ENCODE peak calls at places on chromosomes 13 and 19, in eight cellular contexts. A is activated CD8-positive, alpha-beta T cell treated with anti-CD3 and anti-CD28 coated beads for 36 hours; R is MCF 10A; J is MM.1S; N is progenitor cell of endocrine pancreas; X is stomach; I is GM13977; F is CD4-positive, alpha-beta T cell. B is an unnamed sample.

GRCh38 chr13:44899967-44900366 is 89.3 kb downstream of the NUFIP1 start:
- DNase-seq in A (no peak), R (peak; percentile 36), J (no peak), N (no peak), X (no peak), I (no peak), F (no peak), B (no peak)

GRCh38 chr19:37975596-37976515 is 68.8 kb downstream of the SIPA1L3 start:
- DNase-seq in A (no peak), R (no peak), J (no peak), N (no peak), X (no peak), I (no peak), F (no peak), B (no peak)

GRCh38 chr13:21675095-21676007 is 4.5 kb downstream of the FGF9 start:
- DNase-seq in A (peak; percentile 81), R (no peak), J (peak; percentile 59), N (peak; percentile 28), X (peak; percentile 40), I (peak; percentile 56), F (peak; percentile 28), B (no peak)

GRCh38 chr19:16325161-16325527 is 518 bp downstream of the KLF2 start:
- DNase-seq in A (peak; percentile 53), R (no peak), J (peak; percentile 59), N (peak; percentile 33), X (no peak), I (peak; percentile 66), F (peak; percentile 49), B (no peak)

GRCh38 chr13:50198508-50198907 is 183.3 kb downstream of the KCNRG start:
- DNase-seq in A (no peak), R (peak; percentile 97), J (no peak), N (no peak), X (no peak), I (no peak), F (no peak), B (no peak)

GRCh38 chr13:23433171-23434153 is at the start of gene SACS:
- DNase-seq in A (no peak), R (no peak), J (no peak), N (no peak), X (no peak), I (no peak), F (no peak), B (no peak)

GRCh38 chr13:68160466-68160865 is 930.3 kb upstream of the PCDH9 start:
- DNase-seq in A (no peak), R (no peak), J (no peak), N (no peak), X (no peak), I (no peak), F (no peak), B (no peak)

GRCh38 chr19:3984908-3985642 is at the start of gene EEF2:
- DNase-seq in A (peak; percentile 88), R (peak; percentile 90), J (peak; percentile 95), N (peak; percentile 86), X (peak; percentile 93), I (peak; percentile 97), F (peak; percentile 92), B (peak; percentile 91)

GRCh38 chr19:39397360-39398296 is 6.5 kb downstream of the MED29 start:
- DNase-seq in A (peak; percentile 97), R (peak; percentile 92), J (peak; percentile 82), N (peak; percentile 84), X (peak; percentile 96), I (peak; percentile 87), F (peak; percentile 94), B (peak; percentile 89)

GRCh38 chr13:49810825-49811526 is 18.5 kb upstream of the KPNA3 start:
- DNase-seq in A (no peak), R (peak; percentile 68), J (no peak), N (no peak), X (no peak), I (peak; percentile 36), F (no peak), B (no peak)

GRCh38 chr13:114110091-114110829 is 22.2 kb downstream of the RASA3 start:
- DNase-seq in A (peak; percentile 86), R (no peak), J (peak; percentile 94), N (no peak), X (peak; percentile 47), I (peak; percentile 72), F (peak; percentile 81), B (no peak)

GRCh38 chr19:49331616-49332055 is 3.6 kb upstream of the CD37 start:
- DNase-seq in A (peak; percentile 80), R (peak; percentile 76), J (peak; percentile 54), N (no peak), X (peak; percentile 34), I (peak; percentile 74), F (peak; percentile 56), B (no peak)

GRCh38 chr13:40600145-40600751 is 66.2 kb downstream of the FOXO1 start:
- DNase-seq in A (peak; percentile 81), R (no peak), J (no peak), N (no peak), X (no peak), I (no peak), F (no peak), B (no peak)

GRCh38 chr19:27858981-27859581 is 1353.9 kb downstream of the UQCRFS1 start:
- DNase-seq in A (no peak), R (no peak), J (peak; percentile 30), N (no peak), X (no peak), I (no peak), F (no peak), B (no peak)

GRCh38 chr13:36914648-36915047 is 5.4 kb downstream of the SMAD9 start:
- DNase-seq in A (no peak), R (no peak), J (no peak), N (no peak), X (no peak), I (no peak), F (no peak), B (no peak)

GRCh38 chr13:40146586-40147240 is 491.3 kb downstream of the COG6 start:
- DNase-seq in A (peak; percentile 33), R (no peak), J (no peak), N (no peak), X (no peak), I (no peak), F (peak; percentile 21), B (no peak)

GRCh38 chr19:46935066-46935663 is 74.4 kb downstream of the ARHGAP35 start:
- DNase-seq in A (no peak), R (no peak), J (no peak), N (no peak), X (no peak), I (no peak), F (no peak), B (no peak)

GRCh38 chr19:55228015-55228391 is 560 bp downstream of the TMEM86B start:
- DNase-seq in A (no peak), R (no peak), J (no peak), N (no peak), X (no peak), I (no peak), F (no peak), B (no peak)

GRCh38 chr13:97757807-97758206 is 195.7 kb upstream of the IPO5 start:
- DNase-seq in A (no peak), R (no peak), J (no peak), N (no peak), X (no peak), I (no peak), F (no peak), B (no peak)

GRCh38 chr13:60020288-60020687 is 143.4 kb downstream of the DIAPH3 start:
- DNase-seq in A (no peak), R (no peak), J (no peak), N (no peak), X (no peak), I (no peak), F (no peak), B (no peak)

GRCh38 chr13:99393791-99394735 is 86.9 kb upstream of the GPR183 start:
- DNase-seq in A (peak; percentile 4), R (no peak), J (no peak), N (no peak), X (no peak), I (no peak), F (no peak), B (no peak)

GRCh38 chr19:15934332-15935078 is at the start of gene CYP4F11:
- DNase-seq in A (no peak), R (peak; percentile 94), J (no peak), N (no peak), X (peak; percentile 96), I (no peak), F (no peak), B (no peak)

GRCh38 chr19:2618611-2619010 is 83.9 kb downstream of the GNG7 start:
- DNase-seq in A (peak; percentile 95), R (peak; percentile 89), J (peak; percentile 38), N (no peak), X (peak; percentile 59), I (no peak), F (peak; percentile 72), B (no peak)

GRCh38 chr13:113539176-113539575 is 45.4 kb upstream of the TFDP1 start:
- DNase-seq in A (no peak), R (no peak), J (no peak), N (no peak), X (no peak), I (no peak), F (no peak), B (no peak)

GRCh38 chr19:903266-903797 is 9.7 kb downstream of the R3HDM4 start:
- DNase-seq in A (no peak), R (no peak), J (no peak), N (peak; percentile 57), X (no peak), I (no peak), F (no peak), B (no peak)

DNA sequence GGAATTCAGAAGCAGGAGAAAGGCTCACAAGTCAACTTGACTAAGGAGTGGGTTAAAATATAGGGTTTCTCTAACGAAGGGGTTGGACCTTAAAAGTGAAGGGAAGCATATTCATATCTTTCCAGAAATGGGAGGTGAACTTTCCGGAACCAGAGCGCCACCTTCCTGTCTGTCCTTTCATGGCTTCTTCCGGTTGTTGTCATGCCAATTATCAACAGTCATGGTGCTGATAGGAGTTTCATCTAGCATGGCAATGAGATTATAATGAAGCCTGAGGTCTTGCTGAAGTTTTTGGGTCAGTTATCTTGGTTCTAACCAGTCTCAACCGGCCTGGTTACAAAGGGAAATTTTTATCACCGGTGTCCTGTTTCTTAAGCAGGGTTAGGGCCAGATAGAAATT is 162.9 kb upstream of the NBEA start:
- DNase-seq in A (no peak), R (peak; percentile 8), J (no peak), N (no peak), X (no peak), I (no peak), F (no peak), B (no peak)
- TF ChIP-seq CTCF in A (no peak), R (no peak), J (no peak), N (no peak), X (no peak), I (no peak), F (no peak), B (no peak)

GRCh38 chr19:53882391-53883050 is 524 bp downstream of the PRKCG start:
- DNase-seq in A (no peak), R (no peak), J (no peak), N (no peak), X (no peak), I (no peak), F (no peak), B (no peak)
- TF ChIP-seq CTCF in A (no peak), R (no peak), J (no peak), N (no peak), X (no peak), I (no peak), F (no peak), B (no peak)

GRCh38 chr13:55230570-55230908 is 1910.2 kb upstream of the PRR20A start:
- DNase-seq in A (no peak), R (peak; percentile 2), J (no peak), N (no peak), X (no peak), I (no peak), F (no peak), B (no peak)
- TF ChIP-seq CTCF in A (no peak), R (no peak), J (no peak), N (no peak), X (no peak), I (no peak), F (no peak), B (no peak)

GRCh38 chr19:53868892-53869804 is 1.5 kb downstream of the MYADM start:
- DNase-seq in A (peak; percentile 93), R (peak; percentile 83), J (no peak), N (peak; percentile 84), X (peak; percentile 90), I (peak; percentile 91), F (peak; percentile 77), B (peak; percentile 83)
- TF ChIP-seq CTCF in A (no peak), R (no peak), J (no peak), N (peak; percentile 43), X (peak; percentile 56), I (peak; percentile 2), F (no peak), B (no peak)